ENCODE peak calls at places on chromosomes 4 and X, in seven cellular contexts. L, W, E, Z, H, G and C are unnamed samples.

GRCh38 chr4:96677499-96677898 is 837.6 kb downstream of the PDHA2 start:
- DNase-seq in L (no peak), W (peak; percentile 80), E (no peak), Z (no peak), H (no peak), G (no peak), C (no peak)

GRCh38 chrX:15854080-15854655 is 445 bp downstream of the AP1S2 start:
- DNase-seq in L (peak; percentile 61), W (no peak), E (peak; percentile 15), Z (peak; percentile 75), H (peak; percentile 1), G (no peak), C (peak; percentile 42)

GRCh38 chrX:68935362-68935761 is 106.5 kb downstream of the EFNB1 start:
- DNase-seq in L (no peak), W (no peak), E (no peak), Z (no peak), H (no peak), G (no peak), C (no peak)

GRCh38 chr4:40843696-40844095 is 93.9 kb downstream of the NSUN7 start:
- DNase-seq in L (peak; percentile 65), W (no peak), E (no peak), Z (no peak), H (no peak), G (no peak), C (no peak)

GRCh38 chrX:39063037-39063436 is 261.8 kb downstream of the MID1IP1 start:
- DNase-seq in L (no peak), W (no peak), E (no peak), Z (no peak), H (no peak), G (no peak), C (no peak)

GRCh38 chr4:153464068-153464467 is 2.1 kb upstream of the TMEM131L start:
- DNase-seq in L (no peak), W (no peak), E (no peak), Z (no peak), H (no peak), G (no peak), C (no peak)

GRCh38 chr4:4333265-4333706 is 43.2 kb downstream of the ZBTB49 start:
- DNase-seq in L (no peak), W (peak; percentile 74), E (no peak), Z (no peak), H (no peak), G (no peak), C (no peak)

GRCh38 chr4:4995103-4995761 is 24.0 kb downstream of the CYTL1 start:
- DNase-seq in L (peak; percentile 70), W (peak; percentile 67), E (no peak), Z (peak; percentile 86), H (no peak), G (peak; percentile 6), C (no peak)

GRCh38 chrX:9604111-9604907 is 139.5 kb downstream of the TBL1X start:
- DNase-seq in L (no peak), W (no peak), E (no peak), Z (no peak), H (no peak), G (no peak), C (no peak)

GRCh38 chrX:11073411-11073810 is 37.7 kb upstream of the HCCS start:
- DNase-seq in L (no peak), W (no peak), E (no peak), Z (no peak), H (no peak), G (no peak), C (no peak)

GRCh38 chr4:162347492-162348213 is 183.9 kb upstream of the FSTL5 start:
- DNase-seq in L (no peak), W (no peak), E (no peak), Z (no peak), H (no peak), G (no peak), C (no peak)

GRCh38 chrX:27680726-27681125 is 90.6 kb downstream of the DCAF8L2 start:
- DNase-seq in L (no peak), W (peak; percentile 66), E (no peak), Z (no peak), H (no peak), G (no peak), C (no peak)

GRCh38 chrX:34559325-34559724 is 97.8 kb downstream of the TMEM47 start:
- DNase-seq in L (peak; percentile 2), W (peak; percentile 50), E (no peak), Z (peak; percentile 13), H (no peak), G (no peak), C (no peak)

GRCh38 chr4:101643201-101643600 is 147.3 kb upstream of the BANK1 start:
- DNase-seq in L (no peak), W (no peak), E (no peak), Z (no peak), H (no peak), G (no peak), C (no peak)

GRCh38 chrX:134898450-134898849 is 92.3 kb upstream of the SMIM10 start:
- DNase-seq in L (no peak), W (peak; percentile 39), E (no peak), Z (no peak), H (no peak), G (no peak), C (no peak)

GRCh38 chr4:160956875-160957274 is 1206.9 kb downstream of the FSTL5 start:
- DNase-seq in L (no peak), W (no peak), E (no peak), Z (no peak), H (no peak), G (no peak), C (no peak)

GRCh38 chr4:2799444-2799911 is 6.6 kb downstream of the SH3BP2 start:
- DNase-seq in L (no peak), W (no peak), E (no peak), Z (no peak), H (no peak), G (no peak), C (no peak)

GRCh38 chr4:139563515-139563914 is 7.5 kb upstream of the SETD7 start:
- DNase-seq in L (no peak), W (no peak), E (no peak), Z (no peak), H (no peak), G (no peak), C (no peak)

GRCh38 chr4:138535316-138535715 is 293.2 kb upstream of the SLC7A11 start:
- DNase-seq in L (no peak), W (no peak), E (no peak), Z (no peak), H (no peak), G (no peak), C (no peak)

GRCh38 chr4:102825261-102826071 is 1.9 kb downstream of the UBE2D3 start:
- DNase-seq in L (peak; percentile 64), W (peak; percentile 72), E (peak; percentile 22), Z (no peak), H (no peak), G (no peak), C (peak; percentile 43)

GRCh38 chr4:188439641-188440311 is 300.5 kb downstream of the TRIML1 start:
- DNase-seq in L (no peak), W (no peak), E (no peak), Z (no peak), H (no peak), G (no peak), C (no peak)

GRCh38 chrX:110806145-110806544 is 10.5 kb upstream of the CHRDL1 start:
- DNase-seq in L (no peak), W (no peak), E (no peak), Z (no peak), H (no peak), G (no peak), C (no peak)

GRCh38 chr4:133151681-133152329 is 2.7 kb downstream of the PCDH10 start:
- DNase-seq in L (no peak), W (peak; percentile 15), E (no peak), Z (peak; percentile 69), H (no peak), G (no peak), C (no peak)

GRCh38 chrX:16282209-16282608 is 114.9 kb downstream of the MAGEB17 start:
- DNase-seq in L (no peak), W (no peak), E (no peak), Z (no peak), H (no peak), G (no peak), C (no peak)

GRCh38 chrX:2261838-2262678 is 238.7 kb downstream of the DHRSX start:
- DNase-seq in L (no peak), W (peak; percentile 5), E (no peak), Z (no peak), H (no peak), G (no peak), C (no peak)